ENCODE peak calls at places on chromosomes 6 and 20, in seven cellular contexts. H, Z, G, J, C, U and E are unnamed samples.

GRCh38 chr6:75818061-75818855 is 69.2 kb downstream of the MYO6 start:
- DNase-seq in H (peak; percentile 62), Z (peak; percentile 58), G (no peak), J (no peak), C (no peak), U (no peak), E (no peak)

GRCh38 chr6:16196958-16197576 is 41.3 kb upstream of the GMPR start:
- DNase-seq in H (no peak), Z (no peak), G (no peak), J (no peak), C (no peak), U (no peak), E (no peak)

GRCh38 chr6:127641905-127642304 is 64.9 kb downstream of the C6orf58 start:
- DNase-seq in H (peak; percentile 60), Z (no peak), G (no peak), J (no peak), C (no peak), U (no peak), E (no peak)

GRCh38 chr6:56223995-56224394 is 23.4 kb downstream of the COL21A1 start:
- DNase-seq in H (peak; percentile 86), Z (peak; percentile 18), G (no peak), J (no peak), C (no peak), U (no peak), E (no peak)

GRCh38 chr6:94052754-94053153 is 633.4 kb upstream of the EPHA7 start:
- DNase-seq in H (no peak), Z (no peak), G (no peak), J (no peak), C (no peak), U (no peak), E (no peak)

GRCh38 chr6:28922841-28923317 is 906 bp downstream of the TRIM27 start:
- DNase-seq in H (peak; percentile 70), Z (peak; percentile 65), G (no peak), J (peak; percentile 58), C (peak; percentile 49), U (no peak), E (peak; percentile 7)

GRCh38 chr6:42428326-42429041 is 23.2 kb downstream of the TRERF1 start:
- DNase-seq in H (peak; percentile 63), Z (no peak), G (peak; percentile 70), J (peak; percentile 76), C (peak; percentile 45), U (no peak), E (peak; percentile 43)

GRCh38 chr6:127073222-127073621 is 45.2 kb upstream of the RSPO3 start:
- DNase-seq in H (no peak), Z (no peak), G (no peak), J (no peak), C (no peak), U (no peak), E (no peak)

GRCh38 chr20:50194831-50195523 is 4.3 kb downstream of the CEBPB start:
- DNase-seq in H (no peak), Z (peak; percentile 22), G (no peak), J (no peak), C (no peak), U (no peak), E (no peak)

GRCh38 chr20:44035924-44036323 is 121.3 kb downstream of the TOX2 start:
- DNase-seq in H (no peak), Z (no peak), G (no peak), J (no peak), C (peak; percentile 7), U (no peak), E (no peak)

GRCh38 chr6:17004269-17004668 is 97.6 kb upstream of the STMND1 start:
- DNase-seq in H (peak; percentile 20), Z (no peak), G (no peak), J (no peak), C (no peak), U (no peak), E (no peak)

GRCh38 chr6:15871211-15871770 is 208.5 kb upstream of the DTNBP1 start:
- DNase-seq in H (no peak), Z (no peak), G (no peak), J (no peak), C (no peak), U (no peak), E (no peak)

GRCh38 chr6:124964084-124964763 is 2.0 kb downstream of the RNF217 start:
- DNase-seq in H (peak; percentile 57), Z (peak; percentile 82), G (no peak), J (no peak), C (no peak), U (no peak), E (no peak)

GRCh38 chr6:36757206-36757605 is 59.6 kb downstream of the RAB44 start:
- DNase-seq in H (no peak), Z (peak; percentile 47), G (no peak), J (no peak), C (peak; percentile 26), U (no peak), E (peak; percentile 42)

GRCh38 chr6:85015396-85015990 is 251.1 kb upstream of the TBX18 start:
- DNase-seq in H (peak; percentile 24), Z (peak; percentile 68), G (peak; percentile 64), J (no peak), C (no peak), U (no peak), E (no peak)

GRCh38 chr6:147787407-147787806 is 278.9 kb downstream of the SAMD5 start:
- DNase-seq in H (no peak), Z (peak; percentile 50), G (no peak), J (no peak), C (no peak), U (no peak), E (no peak)

GRCh38 chr20:35039146-35039545 is 53.5 kb downstream of the TRPC4AP start:
- DNase-seq in H (no peak), Z (no peak), G (no peak), J (no peak), C (no peak), U (no peak), E (no peak)

GRCh38 chr20:58523072-58523681 is 8.0 kb upstream of the APCDD1L start:
- DNase-seq in H (no peak), Z (no peak), G (no peak), J (no peak), C (no peak), U (no peak), E (no peak)

GRCh38 chr6:26387565-26387964 is 4.7 kb downstream of the BTN2A2 start:
- DNase-seq in H (no peak), Z (no peak), G (no peak), J (no peak), C (no peak), U (no peak), E (no peak)

GRCh38 chr6:26388014-26388413 is 5.1 kb downstream of the BTN2A2 start:
- DNase-seq in H (peak; percentile 31), Z (no peak), G (no peak), J (no peak), C (no peak), U (no peak), E (no peak)

GRCh38 chr6:26388441-26388840 is 5.5 kb downstream of the BTN2A2 start:
- DNase-seq in H (peak; percentile 58), Z (no peak), G (no peak), J (no peak), C (no peak), U (no peak), E (no peak)

GRCh38 chr6:26390504-26390903 is 7.6 kb downstream of the BTN2A2 start:
- DNase-seq in H (no peak), Z (no peak), G (no peak), J (no peak), C (no peak), U (no peak), E (no peak)

DNA sequence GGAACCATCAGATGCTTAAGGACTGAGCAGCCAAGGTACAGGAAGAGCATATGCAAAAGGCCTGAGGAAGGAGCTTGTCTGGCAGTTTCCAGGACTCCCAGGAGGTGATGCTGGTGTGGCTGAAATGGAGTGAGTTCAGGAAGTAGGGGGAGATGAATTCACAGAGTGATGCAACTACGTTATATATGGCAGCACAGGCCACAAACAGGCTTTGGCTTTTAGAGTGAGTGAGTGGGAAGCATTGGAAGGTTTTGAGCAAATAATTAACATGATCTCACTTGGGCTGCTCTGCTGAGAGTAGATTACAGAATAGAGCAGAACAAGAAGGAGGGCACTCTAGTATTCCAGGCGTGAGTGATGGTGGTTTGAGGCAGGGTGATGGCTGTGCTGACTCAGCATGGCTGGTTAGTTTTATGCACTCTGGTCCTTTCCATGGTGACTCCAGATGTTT is 6.5 kb downstream of the BTN2A2 start:
- DNase-seq in H (no peak), Z (no peak), G (no peak), J (no peak), C (no peak), U (no peak), E (no peak)
- H3K36me3 ChIP-seq in H (no peaks in the 10 kb centered on the region), Z (no peaks in the 10 kb centered on the region), G (no peaks in the 10 kb centered on the region), J (peaks cover 17% of the 10 kb centered on the region), C (peaks cover 3% of the 10 kb centered on the region), U (no peaks in the 10 kb centered on the region), E (no peaks in the 10 kb centered on the region)

GRCh38 chr6:112298021-112298745 is 43.8 kb upstream of the LAMA4 start:
- DNase-seq in H (peak; percentile 95), Z (peak; percentile 64), G (no peak), J (no peak), C (no peak), U (no peak), E (no peak)
- H3K4me1 ChIP-seq in H (peaks cover 54% of the 10 kb centered on the region), Z (peaks cover 44% of the 10 kb centered on the region), G (no peaks in the 10 kb centered on the region), J (no peaks in the 10 kb centered on the region), C (no peaks in the 10 kb centered on the region), U (no peaks in the 10 kb centered on the region), E (no peaks in the 10 kb centered on the region)

GRCh38 chr20:47306095-47306494 is 50.4 kb downstream of the ZMYND8 start:
- DNase-seq in H (no peak), Z (no peak), G (no peak), J (no peak), C (no peak), U (no peak), E (no peak)
- H3K36me3 ChIP-seq in H (peaks cover 30% of the 10 kb centered on the region), Z (peaks cover 27% of the 10 kb centered on the region), G (no peaks in the 10 kb centered on the region), J (peaks cover 39% of the 10 kb centered on the region), C (peaks cover 19% of the 10 kb centered on the region), U (no peaks in the 10 kb centered on the region), E (peaks cover 41% of the 10 kb centered on the region)

GRCh38 chr20:32564921-32565734 is 20.0 kb downstream of the NOL4L start:
- DNase-seq in H (no peak), Z (no peak), G (peak; percentile 72), J (no peak), C (no peak), U (no peak), E (no peak)

GRCh38 chr20:32565735-32566032 is 19.4 kb downstream of the NOL4L start:
- DNase-seq in H (no peak), Z (no peak), G (no peak), J (no peak), C (no peak), U (no peak), E (no peak)

GRCh38 chr20:32563311-32564272 is 21.5 kb downstream of the NOL4L start:
- DNase-seq in H (no peak), Z (no peak), G (no peak), J (no peak), C (no peak), U (no peak), E (no peak)

GRCh38 chr20:32562495-32562911 is 22.6 kb downstream of the NOL4L start:
- DNase-seq in H (no peak), Z (no peak), G (no peak), J (no peak), C (no peak), U (no peak), E (no peak)

GRCh38 chr20:32564440-32564839 is 20.7 kb downstream of the NOL4L start:
- DNase-seq in H (no peak), Z (no peak), G (no peak), J (no peak), C (no peak), U (no peak), E (no peak)
- H3K4me1 ChIP-seq in H (no peaks in the 10 kb centered on the region), Z (peaks cover 7% of the 10 kb centered on the region), G (no peaks in the 10 kb centered on the region), J (peaks cover 56% of the 10 kb centered on the region), C (peaks cover 71% of the 10 kb centered on the region), U (no peaks in the 10 kb centered on the region), E (peaks cover 14% of the 10 kb centered on the region)

GRCh38 chr6:142417331-142417750 is 115.5 kb downstream of the ADGRG6 start:
- DNase-seq in H (peak; percentile 13), Z (no peak), G (no peak), J (no peak), C (no peak), U (no peak), E (no peak)
- H3K36me3 ChIP-seq in H (no peaks in the 10 kb centered on the region), Z (no peaks in the 10 kb centered on the region), G (no peaks in the 10 kb centered on the region), J (no peaks in the 10 kb centered on the region), C (no peaks in the 10 kb centered on the region), U (no peaks in the 10 kb centered on the region), E (no peaks in the 10 kb centered on the region)